ENCODE peak calls at places on chromosomes 4 and X, in eight cellular contexts. X is brain microvascular endothelial cell; S is PC-3; T is fibroblast of lung; W is prostate gland; C is CD4-positive, alpha-beta memory T cell; B is ovary; R is colonic mucosa. N is an unnamed sample.
A peak's percentile ranks its signal among the peaks of the same experiment; 100 is the strongest.

GRCh38 chr4:169770411-169770810 is 12.7 kb upstream of the HPF1 start:
- DNase-seq in X (no peak), S (no peak), T (peak; percentile 28), W (no peak), C (no peak), B (no peak), R (no peak), N (no peak)

GRCh38 chr4:78119698-78120097 is 62.6 kb downstream of the FRAS1 start:
- DNase-seq in X (no peak), S (no peak), T (no peak), W (no peak), C (no peak), B (no peak), R (no peak), N (no peak)

GRCh38 chrX:332916-333610 is 14.5 kb upstream of the GTPBP6 start:
- DNase-seq in X (no peak), S (no peak), T (no peak), W (no peak), C (no peak), B (no peak), R (no peak), N (no peak)

GRCh38 chr4:1405249-1405635 is 1.0 kb downstream of the NKX1-1 start:
- DNase-seq in X (no peak), S (no peak), T (no peak), W (no peak), C (no peak), B (no peak), R (no peak), N (no peak)

GRCh38 chrX:8726031-8726652 is 5.8 kb downstream of the ANOS1 start:
- DNase-seq in X (no peak), S (peak; percentile 61), T (peak; percentile 11), W (no peak), C (no peak), B (no peak), R (no peak), N (peak; percentile 7)

GRCh38 chr4:154526151-154526550 is 24.0 kb downstream of the PLRG1 start:
- DNase-seq in X (no peak), S (no peak), T (no peak), W (no peak), C (no peak), B (no peak), R (no peak), N (no peak)

GRCh38 chrX:30741545-30741944 is 88.3 kb downstream of the GK start:
- DNase-seq in X (no peak), S (no peak), T (no peak), W (no peak), C (no peak), B (no peak), R (no peak), N (no peak)

GRCh38 chr4:78560296-78560963 is 8.9 kb downstream of the ANXA3 start:
- DNase-seq in X (peak; percentile 90), S (peak; percentile 60), T (peak; percentile 71), W (no peak), C (no peak), B (no peak), R (no peak), N (peak; percentile 28)

GRCh38 chr4:169410839-169411770 is 140.3 kb upstream of the SH3RF1 start:
- DNase-seq in X (peak; percentile 91), S (peak; percentile 31), T (peak; percentile 67), W (no peak), C (peak; percentile 69), B (no peak), R (peak; percentile 27), N (peak; percentile 57)

GRCh38 chrX:275967-276587 is 5.1 kb upstream of the PLCXD1 start:
- DNase-seq in X (no peak), S (peak; percentile 73), T (peak; percentile 21), W (peak; percentile 87), C (peak; percentile 33), B (no peak), R (peak; percentile 88), N (peak; percentile 59)

GRCh38 chrX:115023139-115023538 is 5.7 kb upstream of the IL13RA2 start:
- DNase-seq in X (peak; percentile 59), S (peak; percentile 93), T (peak; percentile 63), W (peak; percentile 5), C (no peak), B (no peak), R (no peak), N (no peak)

GRCh38 chr4:143404555-143404954 is 67.9 kb downstream of the GAB1 start:
- DNase-seq in X (no peak), S (no peak), T (no peak), W (no peak), C (no peak), B (no peak), R (no peak), N (no peak)
- H3K27ac ChIP-seq in X (no peak overlapping the region), S (no peak overlapping the region), T (no peak overlapping the region), W (no peak overlapping the region), C (no peak overlapping the region), B (no peak overlapping the region), R (no peak overlapping the region), N (no peak overlapping the region)

GRCh38 chr4:165331823-165332222 is 4.4 kb downstream of the MSMO1 start:
- DNase-seq in X (no peak), S (no peak), T (no peak), W (no peak), C (no peak), B (no peak), R (no peak), N (no peak)
- H3K36me3 ChIP-seq in X (peaks cover 14% of the 10 kb centered on the region), S (peaks cover 21% of the 10 kb centered on the region), T (peaks cover 8% of the 10 kb centered on the region), W (no peaks in the 10 kb centered on the region), C (peaks cover 9% of the 10 kb centered on the region), B (no peaks in the 10 kb centered on the region), R (peaks cover 6% of the 10 kb centered on the region), N (peaks cover 17% of the 10 kb centered on the region)

DNA sequence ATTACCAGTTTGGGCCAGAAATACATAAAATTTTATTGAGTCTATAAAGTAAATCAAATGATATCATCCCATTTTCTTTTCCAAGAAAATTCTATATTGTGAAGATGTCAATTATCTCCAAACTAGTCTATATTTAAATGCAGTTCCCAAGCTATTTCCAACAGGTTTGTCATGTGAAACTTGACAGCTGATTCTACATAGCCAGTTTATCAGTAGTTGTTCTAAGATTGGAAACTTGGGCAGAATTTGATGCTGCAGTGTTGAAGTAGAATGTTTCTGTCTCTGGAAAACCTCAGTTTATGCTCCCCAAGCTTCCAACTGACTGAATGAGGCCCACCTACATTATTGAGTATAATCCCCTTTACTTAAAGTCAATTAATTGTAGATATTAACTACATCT is 994.1 kb downstream of the PCDH7 start:
- DNase-seq in X (no peak), S (no peak), T (no peak), W (no peak), C (no peak), B (no peak), R (no peak), N (no peak)
- H3K4me3 ChIP-seq in X (no peak overlapping the region), S (no peak overlapping the region), T (no peak overlapping the region), W (no peak overlapping the region), C (no peak overlapping the region), B (no peak overlapping the region), R (no peak overlapping the region), N (no peak overlapping the region)

GRCh38 chr4:152735302-152735917 is 44.1 kb downstream of the TIGD4 start:
- DNase-seq in X (no peak), S (peak; percentile 61), T (peak; percentile 47), W (no peak), C (peak; percentile 37), B (no peak), R (no peak), N (peak; percentile 24)
- H3K27ac ChIP-seq in X (no peak overlapping the region), S (no peak overlapping the region), T (no peak overlapping the region), W (no peak overlapping the region), C (no peak overlapping the region), B (no peak overlapping the region), R (no peak overlapping the region), N (no peak overlapping the region)

GRCh38 chrX:18873836-18874235 is 110.1 kb downstream of the PHKA2 start:
- DNase-seq in X (no peak), S (no peak), T (no peak), W (no peak), C (no peak), B (no peak), R (no peak), N (no peak)
- H3K36me3 ChIP-seq in X (no peaks in the 10 kb centered on the region), S (no peaks in the 10 kb centered on the region), T (no peaks in the 10 kb centered on the region), W (no peaks in the 10 kb centered on the region), C (no peaks in the 10 kb centered on the region), B (no peaks in the 10 kb centered on the region), R (no peaks in the 10 kb centered on the region), N (no peaks in the 10 kb centered on the region)

DNA sequence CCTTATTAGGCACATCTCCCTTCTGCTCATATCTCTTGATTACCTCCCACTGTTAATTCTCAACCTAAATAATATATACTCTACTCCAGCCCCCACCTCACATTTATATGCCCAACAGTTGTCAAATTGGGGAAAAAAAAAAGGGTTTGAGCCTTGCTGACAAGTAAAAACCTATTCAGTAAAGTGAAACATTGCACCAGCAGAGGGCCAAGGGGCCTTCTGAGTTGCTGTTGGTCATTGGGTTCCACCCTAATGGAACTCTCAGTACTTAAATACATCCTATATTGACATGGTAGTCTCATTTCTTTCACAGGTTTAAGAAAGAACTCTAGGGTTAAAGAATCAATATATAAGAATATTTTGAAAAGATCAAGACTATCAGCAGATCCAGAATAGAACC is 362.2 kb downstream of the SMARCA1 start:
- DNase-seq in X (no peak), S (no peak), T (no peak), W (no peak), C (no peak), B (no peak), R (no peak), N (no peak)
- H3K4me3 ChIP-seq in X (no peak overlapping the region), S (no peak overlapping the region), T (no peak overlapping the region), W (no peak overlapping the region), C (no peak overlapping the region), B (no peak overlapping the region), R (no peak overlapping the region), N (no peak overlapping the region)

N was measured in SJCRH30.